ENCODE peak calls at places on chromosome 16, in five cellular contexts. One of them, this sample, is unnamed.
A peak's percentile ranks its signal among the peaks of the same experiment; 100 is the strongest.

GRCh38 chr16:25192096-25192495 is 24.7 kb upstream of the AQP8 start:
- DNase-seq in uterus: no peak
- DNase-seq in stomach: no peak
- DNase-seq in Peyer's patch: no peak
- DNase-seq in suprapubic skin: no peak
- DNase-seq in this sample: no peak

GRCh38 chr16:53898993-53899392 is 195.0 kb downstream of the FTO start:
- DNase-seq in uterus: no peak
- DNase-seq in stomach: no peak
- DNase-seq in Peyer's patch: no peak
- DNase-seq in suprapubic skin: no peak
- DNase-seq in this sample: no peak

GRCh38 chr16:74623214-74623842 is 16.4 kb upstream of the GLG1 start:
- DNase-seq in uterus: no peak
- DNase-seq in stomach: peak; percentile 7
- DNase-seq in Peyer's patch: no peak
- DNase-seq in suprapubic skin: no peak
- DNase-seq in this sample: peak; percentile 51

GRCh38 chr16:50695017-50696000 is 1.9 kb downstream of the NOD2 start:
- DNase-seq in uterus: no peak
- DNase-seq in stomach: no peak
- DNase-seq in Peyer's patch: no peak
- DNase-seq in suprapubic skin: no peak
- DNase-seq in this sample: no peak

GRCh38 chr16:14399397-14400284 is 230.4 kb downstream of the PARN start:
- DNase-seq in uterus: peak; percentile 34
- DNase-seq in stomach: no peak
- DNase-seq in Peyer's patch: no peak
- DNase-seq in suprapubic skin: peak; percentile 80
- DNase-seq in this sample: no peak

GRCh38 chr16:84847554-84848415 is 28.0 kb downstream of the CRISPLD2 start:
- DNase-seq in uterus: no peak
- DNase-seq in stomach: no peak
- DNase-seq in Peyer's patch: no peak
- DNase-seq in suprapubic skin: no peak
- DNase-seq in this sample: no peak

GRCh38 chr16:74942977-74943918 is 41.7 kb downstream of the WDR59 start:
- DNase-seq in uterus: no peak
- DNase-seq in stomach: no peak
- DNase-seq in Peyer's patch: no peak
- DNase-seq in suprapubic skin: no peak
- DNase-seq in this sample: peak; percentile 89

GRCh38 chr16:84829168-84829965 is 9.6 kb downstream of the CRISPLD2 start:
- DNase-seq in uterus: peak; percentile 83
- DNase-seq in stomach: no peak
- DNase-seq in Peyer's patch: no peak
- DNase-seq in suprapubic skin: no peak
- DNase-seq in this sample: no peak

GRCh38 chr16:57540906-57541753 is 1.3 kb upstream of the ADGRG5 start:
- DNase-seq in uterus: peak; percentile 9
- DNase-seq in stomach: peak; percentile 25
- DNase-seq in Peyer's patch: no peak
- DNase-seq in suprapubic skin: peak; percentile 64
- DNase-seq in this sample: no peak

GRCh38 chr16:57446530-57447141 is 549 bp downstream of the CIAPIN1 start:
- DNase-seq in uterus: peak; percentile 31
- DNase-seq in stomach: peak; percentile 34
- DNase-seq in Peyer's patch: peak; percentile 54
- DNase-seq in suprapubic skin: peak; percentile 83
- DNase-seq in this sample: peak; percentile 62

GRCh38 chr16:25269879-25270278 is 12.2 kb upstream of the ZKSCAN2 start:
- DNase-seq in uterus: no peak
- DNase-seq in stomach: no peak
- DNase-seq in Peyer's patch: no peak
- DNase-seq in suprapubic skin: no peak
- DNase-seq in this sample: no peak

GRCh38 chr16:53872248-53873221 is 168.6 kb downstream of the FTO start:
- DNase-seq in uterus: no peak
- DNase-seq in stomach: no peak
- DNase-seq in Peyer's patch: no peak
- DNase-seq in suprapubic skin: no peak
- DNase-seq in this sample: no peak

GRCh38 chr16:26795184-26795583 is 271.5 kb upstream of the C16orf82 start:
- DNase-seq in uterus: no peak
- DNase-seq in stomach: no peak
- DNase-seq in Peyer's patch: no peak
- DNase-seq in suprapubic skin: no peak
- DNase-seq in this sample: no peak

GRCh38 chr16:30065943-30066881 is 652 bp downstream of the ALDOA start:
- DNase-seq in uterus: peak; percentile 73
- DNase-seq in stomach: no peak
- DNase-seq in Peyer's patch: peak; percentile 67
- DNase-seq in suprapubic skin: no peak
- DNase-seq in this sample: peak; percentile 78

GRCh38 chr16:73365010-73365409 is 317.1 kb upstream of the ZFHX3 start:
- DNase-seq in uterus: no peak
- DNase-seq in stomach: peak; percentile 52
- DNase-seq in Peyer's patch: no peak
- DNase-seq in suprapubic skin: no peak
- DNase-seq in this sample: peak; percentile 6

GRCh38 chr16:54077412-54077821 is 209.2 kb downstream of the IRX3 start:
- DNase-seq in uterus: no peak
- DNase-seq in stomach: no peak
- DNase-seq in Peyer's patch: no peak
- DNase-seq in suprapubic skin: no peak
- DNase-seq in this sample: peak; percentile 4

GRCh38 chr16:54734156-54734555 is 196.5 kb upstream of the IRX5 start:
- DNase-seq in uterus: no peak
- DNase-seq in stomach: no peak
- DNase-seq in Peyer's patch: no peak
- DNase-seq in suprapubic skin: no peak
- DNase-seq in this sample: no peak

GRCh38 chr16:69930117-69930776 is 20.9 kb upstream of the CLEC18A start:
- DNase-seq in uterus: peak; percentile 71
- DNase-seq in stomach: peak; percentile 45
- DNase-seq in Peyer's patch: peak; percentile 69
- DNase-seq in suprapubic skin: no peak
- DNase-seq in this sample: peak; percentile 81

GRCh38 chr16:67760206-67760605 is 41.1 kb upstream of the GFOD2 start:
- DNase-seq in uterus: no peak
- DNase-seq in stomach: no peak
- DNase-seq in Peyer's patch: no peak
- DNase-seq in suprapubic skin: no peak
- DNase-seq in this sample: peak; percentile 81

GRCh38 chr16:86576591-86577313 is 1.6 kb upstream of the FOXL1 start:
- DNase-seq in uterus: no peak
- DNase-seq in stomach: no peak
- DNase-seq in Peyer's patch: no peak
- DNase-seq in suprapubic skin: no peak
- DNase-seq in this sample: no peak

GRCh38 chr16:86574646-86575045 is 3.7 kb upstream of the FOXL1 start:
- DNase-seq in uterus: no peak
- DNase-seq in stomach: no peak
- DNase-seq in Peyer's patch: no peak
- DNase-seq in suprapubic skin: no peak
- DNase-seq in this sample: no peak

GRCh38 chr16:86575095-86575685 is 3.2 kb upstream of the FOXL1 start:
- DNase-seq in uterus: no peak
- DNase-seq in stomach: no peak
- DNase-seq in Peyer's patch: no peak
- DNase-seq in suprapubic skin: peak; percentile 32
- DNase-seq in this sample: no peak

GRCh38 chr16:86577314-86577971 is 906 bp upstream of the FOXL1 start:
- DNase-seq in uterus: no peak
- DNase-seq in stomach: no peak
- DNase-seq in Peyer's patch: no peak
- DNase-seq in suprapubic skin: no peak
- DNase-seq in this sample: no peak

DNA sequence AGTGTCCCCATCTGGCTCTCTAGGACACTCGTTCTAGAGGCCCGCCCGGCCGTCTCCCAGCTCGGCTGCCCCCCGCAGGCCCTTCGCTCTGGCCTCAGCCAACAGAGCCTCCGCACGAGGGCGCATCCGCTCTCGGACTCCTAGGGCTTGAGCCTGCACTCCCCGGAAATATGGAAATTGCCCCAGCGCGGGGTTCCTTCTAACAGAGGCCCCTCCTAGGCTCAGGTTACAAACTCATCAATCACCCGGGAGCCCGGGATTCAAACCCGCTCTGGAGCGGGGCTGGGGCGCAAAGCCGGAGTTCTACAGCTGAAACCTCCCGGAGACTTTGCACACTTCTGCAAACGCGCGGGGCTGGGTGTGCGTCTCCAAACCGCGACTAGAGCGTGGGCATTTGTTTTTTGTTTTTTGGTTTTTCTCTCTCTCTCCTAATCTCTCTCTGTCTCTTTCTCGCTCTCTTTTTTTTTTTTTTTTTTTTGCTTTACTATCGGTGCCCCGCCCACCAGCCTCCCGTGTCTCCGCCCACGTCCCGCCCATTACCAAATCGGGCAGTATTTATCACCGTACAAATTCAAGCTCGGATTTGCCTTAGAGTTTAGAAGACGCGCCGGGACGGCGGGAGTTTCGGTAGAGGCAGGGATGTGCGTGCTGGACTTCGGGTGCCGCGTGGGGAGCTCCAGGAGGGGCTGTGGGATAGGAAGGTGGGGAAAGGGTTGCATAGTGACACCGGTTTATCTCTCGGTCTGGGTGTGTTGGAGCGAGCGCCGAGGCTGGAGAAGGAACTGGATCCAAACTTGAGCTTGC is 2.4 kb upstream of the FOXL1 start:
- DNase-seq in uterus: peak; percentile 35
- DNase-seq in stomach: peak; percentile 55
- DNase-seq in Peyer's patch: peak; percentile 79
- DNase-seq in suprapubic skin: peak; percentile 46
- DNase-seq in this sample: peak; percentile 45
- TF ChIP-seq POLR2A in uterus: peak; percentile 11
- TF ChIP-seq POLR2A in stomach: no peak
- TF ChIP-seq POLR2A in Peyer's patch: peak; percentile 43
- TF ChIP-seq POLR2A in suprapubic skin: no peak
- TF ChIP-seq POLR2A in this sample: no peak

DNA sequence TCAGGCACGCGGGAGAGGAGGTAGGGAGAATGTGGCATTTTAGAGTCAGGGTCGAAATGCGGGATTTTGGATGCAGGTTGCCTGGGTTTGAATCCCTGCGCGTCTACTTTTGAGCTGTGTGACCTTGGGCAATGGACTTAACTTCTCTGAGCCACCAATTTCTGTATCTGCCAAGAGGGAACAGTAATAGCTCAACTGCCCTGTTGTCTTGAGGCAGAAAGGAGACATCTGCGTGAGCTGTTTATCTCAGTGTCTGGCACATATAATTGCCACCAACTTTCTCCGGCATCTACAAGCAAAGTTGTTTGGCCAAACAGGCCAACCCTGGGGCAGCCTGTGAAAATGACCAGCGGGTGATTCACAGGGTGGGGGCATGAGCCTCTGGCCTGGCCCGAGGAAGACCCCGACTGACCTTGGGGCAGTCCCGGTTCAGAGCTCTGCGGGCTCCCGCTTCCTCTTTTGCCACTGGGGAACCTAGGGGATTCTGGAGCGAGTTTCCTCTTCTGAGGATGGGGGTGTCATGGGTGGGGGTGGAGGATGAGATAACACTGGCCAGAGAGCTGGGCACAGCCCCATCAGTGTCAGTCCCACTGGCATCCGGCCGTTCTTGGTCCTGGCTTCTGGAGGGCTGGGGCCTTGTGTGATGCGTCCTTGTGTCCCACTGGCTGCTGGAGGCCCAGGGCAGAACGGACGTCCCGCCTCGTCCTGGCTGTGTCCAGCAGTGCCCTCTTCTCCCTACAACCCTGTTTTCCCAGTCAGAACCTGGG is 1.3 kb downstream of the SNN start:
- DNase-seq in uterus: peak; percentile 54
- DNase-seq in stomach: no peak
- DNase-seq in Peyer's patch: peak; percentile 72
- DNase-seq in suprapubic skin: no peak
- DNase-seq in this sample: peak; percentile 28
- TF ChIP-seq POLR2A in uterus: no peak
- TF ChIP-seq POLR2A in stomach: no peak
- TF ChIP-seq POLR2A in Peyer's patch: no peak
- TF ChIP-seq POLR2A in suprapubic skin: no peak
- TF ChIP-seq POLR2A in this sample: no peak

GRCh38 chr16:21650517-21650916 is 1.9 kb downstream of the IGSF6 start:
- DNase-seq in uterus: no peak
- DNase-seq in stomach: no peak
- DNase-seq in Peyer's patch: no peak
- DNase-seq in suprapubic skin: no peak
- DNase-seq in this sample: no peak

GRCh38 chr16:21656795-21657768 is 4.7 kb upstream of the IGSF6 start:
- DNase-seq in uterus: no peak
- DNase-seq in stomach: no peak
- DNase-seq in Peyer's patch: peak; percentile 78
- DNase-seq in suprapubic skin: no peak
- DNase-seq in this sample: peak; percentile 77

GRCh38 chr16:21654881-21655280 is 2.5 kb upstream of the IGSF6 start:
- DNase-seq in uterus: no peak
- DNase-seq in stomach: no peak
- DNase-seq in Peyer's patch: no peak
- DNase-seq in suprapubic skin: no peak
- DNase-seq in this sample: no peak

GRCh38 chr16:21652451-21652850 is at the start of gene IGSF6:
- DNase-seq in uterus: no peak
- DNase-seq in stomach: no peak
- DNase-seq in Peyer's patch: no peak
- DNase-seq in suprapubic skin: no peak
- DNase-seq in this sample: no peak

GRCh38 chr16:21653571-21653970 is 1.2 kb upstream of the IGSF6 start:
- DNase-seq in uterus: no peak
- DNase-seq in stomach: no peak
- DNase-seq in Peyer's patch: no peak
- DNase-seq in suprapubic skin: no peak
- DNase-seq in this sample: no peak
- TF ChIP-seq POLR2A in uterus: no peak
- TF ChIP-seq POLR2A in stomach: no peak
- TF ChIP-seq POLR2A in Peyer's patch: no peak
- TF ChIP-seq POLR2A in suprapubic skin: no peak
- TF ChIP-seq POLR2A in this sample: no peak

DNA sequence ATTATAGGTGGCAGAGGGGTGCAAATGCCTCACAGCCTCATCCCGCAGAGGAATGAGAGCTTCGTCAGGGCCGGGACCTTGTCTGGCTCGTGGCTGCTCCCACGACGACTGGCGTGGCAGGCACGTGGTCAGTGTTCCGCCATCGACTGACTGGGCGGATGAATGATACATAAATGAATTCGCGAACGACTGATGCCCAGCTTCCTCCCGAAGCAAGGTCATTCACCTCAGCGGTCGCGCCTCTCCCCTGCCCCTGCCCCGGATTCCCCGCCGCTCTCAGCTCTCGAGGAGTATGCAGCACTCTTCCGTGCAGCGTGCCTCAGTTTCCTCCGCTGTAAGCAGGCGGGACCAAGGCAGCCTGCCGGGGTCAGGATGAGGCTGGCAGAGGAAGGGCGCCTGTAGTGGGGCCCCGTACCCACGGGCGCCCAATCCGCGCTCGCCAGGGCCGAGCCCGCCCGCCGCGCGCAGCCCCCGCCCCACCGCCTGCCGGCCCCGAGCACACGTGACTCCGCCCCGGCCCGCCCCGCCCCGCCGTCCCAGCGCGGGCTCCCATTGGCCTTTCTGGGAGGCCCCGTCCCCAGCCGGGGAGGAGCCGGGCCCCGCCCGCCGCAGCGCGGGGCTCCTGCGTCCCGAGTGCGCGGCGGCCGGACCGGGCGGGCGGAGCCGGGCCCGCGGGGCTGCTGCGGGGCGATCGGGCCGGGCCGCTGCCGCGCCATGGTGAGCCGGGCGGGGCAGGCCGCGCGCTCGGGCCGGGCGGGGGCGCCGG is at the start of gene SNN:
- DNase-seq in uterus: peak; percentile 86
- DNase-seq in stomach: peak; percentile 92
- DNase-seq in Peyer's patch: peak; percentile 95
- DNase-seq in suprapubic skin: peak; percentile 91
- DNase-seq in this sample: peak; percentile 92
- TF ChIP-seq POLR2A in uterus: peak; percentile 67
- TF ChIP-seq POLR2A in stomach: no peak
- TF ChIP-seq POLR2A in Peyer's patch: no peak
- TF ChIP-seq POLR2A in suprapubic skin: no peak
- TF ChIP-seq POLR2A in this sample: no peak

This sample was measured in erythroblast.